ENCODE peak calls at places on chromosomes 16 and 17, in eight cellular contexts. T, C, E, Z, M, N, B and D are unnamed samples. For H3K4me1, the result is how much of the 10 kb centered on the place peaks cover.

GRCh38 chr17:39132192-39132600 is 19.2 kb downstream of the PLXDC1 start:
- DNase-seq in Z (peak), E (peak), C (peak), M (no peak), N (no peak), T (peak), B (no peak), D (peak)

GRCh38 chr17:64617125-64617780 is 44.9 kb downstream of the SMURF2 start:
- DNase-seq in B (no peak), N (no peak), Z (no peak), C (peak), E (no peak), M (no peak), T (no peak), D (no peak)

GRCh38 chr16:59950431-59950830 is 1216.3 kb upstream of the GOT2 start:
- DNase-seq in T (no peak), C (no peak), E (no peak), M (no peak), B (no peak), N (no peak), Z (no peak), D (no peak)

GRCh38 chr17:38685485-38685884 is 10.7 kb upstream of the EPOP start:
- DNase-seq in C (no peak), Z (no peak), M (peak), E (peak), N (no peak), T (no peak), B (no peak), D (no peak)

GRCh38 chr16:3825103-3825502 is 55.4 kb downstream of the CREBBP start:
- DNase-seq in B (no peak), E (no peak), C (peak), T (no peak), N (no peak), Z (no peak), M (no peak), D (no peak)

GRCh38 chr16:71259086-71259485 is 28.6 kb upstream of the HYDIN start:
- DNase-seq in E (no peak), Z (no peak), N (no peak), T (no peak), C (no peak), B (no peak), M (no peak), D (no peak)

GRCh38 chr16:73125860-73126259 is 77.9 kb upstream of the ZFHX3 start:
- DNase-seq in Z (no peak), M (no peak), B (no peak), N (no peak), T (no peak), E (peak), C (peak), D (no peak)

GRCh38 chr16:1580956-1581355 is 30.9 kb downstream of the IFT140 start:
- DNase-seq in N (no peak), Z (no peak), E (no peak), C (no peak), B (no peak), T (no peak), M (no peak), D (no peak)

GRCh38 chr16:4314532-4315184 is 1.2 kb upstream of the GLIS2 start:
- DNase-seq in E (no peak), Z (peak), B (no peak), T (peak), C (peak), M (no peak), N (no peak), D (peak)

DNA sequence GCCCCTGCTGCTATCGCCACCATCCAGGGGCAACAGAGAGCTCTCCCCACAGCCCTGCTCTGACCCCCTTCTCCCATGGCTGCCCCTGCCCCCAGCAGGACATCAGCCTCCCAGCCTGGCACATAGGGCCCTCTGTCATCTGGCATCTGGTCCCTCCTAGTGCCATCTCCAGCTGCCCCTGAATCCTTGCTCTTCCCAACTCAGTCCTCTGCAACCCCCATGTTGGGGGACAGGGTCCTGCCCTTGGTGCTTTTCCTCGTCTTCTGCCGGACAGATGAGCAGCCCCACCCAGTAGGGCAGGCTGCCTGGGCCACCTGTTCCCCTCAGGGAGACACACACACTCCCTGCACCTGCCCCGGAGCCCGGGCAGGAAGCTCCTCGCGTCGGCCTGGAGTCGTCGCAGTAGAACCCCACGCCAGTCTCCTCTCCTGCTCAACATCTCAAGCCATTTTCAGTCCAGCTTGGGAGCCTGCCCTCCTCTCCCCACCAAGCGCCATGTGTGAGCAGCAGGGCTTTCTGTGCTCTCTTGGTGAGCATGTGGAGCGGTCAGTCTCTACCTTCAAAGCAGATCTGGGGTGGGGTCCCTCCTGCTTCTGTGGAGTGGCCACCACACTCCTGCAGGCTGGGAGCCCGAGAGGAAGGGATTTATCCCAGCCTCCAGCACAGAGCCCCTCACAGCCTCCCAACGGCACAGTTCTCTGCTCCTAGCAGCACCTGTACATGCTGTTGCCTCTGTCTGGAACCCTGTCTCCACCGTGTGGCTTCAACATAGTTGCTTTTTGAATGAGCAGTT is 28.2 kb downstream of the TNFRSF13B start:
- DNase-seq in E (no peak), Z (no peak), M (peak), T (peak), N (no peak), C (no peak), B (no peak), D (no peak)
- TF ChIP-seq POLR2A in E (no peak), Z (no peak), M (no peak), T (no peak), N (no peak), C (no peak), B (no peak), D (no peak)

GRCh38 chr17:71724339-71724738 is 396.5 kb upstream of the SOX9 start:
- DNase-seq in E (no peak), C (no peak), T (no peak), B (no peak), N (no peak), Z (no peak), M (no peak), D (no peak)
- H3K4me1 ChIP-seq in E (under half), C (under half), T (under half), B (under half), N (under half), Z (under half), M (under half), D (under half)

DNA sequence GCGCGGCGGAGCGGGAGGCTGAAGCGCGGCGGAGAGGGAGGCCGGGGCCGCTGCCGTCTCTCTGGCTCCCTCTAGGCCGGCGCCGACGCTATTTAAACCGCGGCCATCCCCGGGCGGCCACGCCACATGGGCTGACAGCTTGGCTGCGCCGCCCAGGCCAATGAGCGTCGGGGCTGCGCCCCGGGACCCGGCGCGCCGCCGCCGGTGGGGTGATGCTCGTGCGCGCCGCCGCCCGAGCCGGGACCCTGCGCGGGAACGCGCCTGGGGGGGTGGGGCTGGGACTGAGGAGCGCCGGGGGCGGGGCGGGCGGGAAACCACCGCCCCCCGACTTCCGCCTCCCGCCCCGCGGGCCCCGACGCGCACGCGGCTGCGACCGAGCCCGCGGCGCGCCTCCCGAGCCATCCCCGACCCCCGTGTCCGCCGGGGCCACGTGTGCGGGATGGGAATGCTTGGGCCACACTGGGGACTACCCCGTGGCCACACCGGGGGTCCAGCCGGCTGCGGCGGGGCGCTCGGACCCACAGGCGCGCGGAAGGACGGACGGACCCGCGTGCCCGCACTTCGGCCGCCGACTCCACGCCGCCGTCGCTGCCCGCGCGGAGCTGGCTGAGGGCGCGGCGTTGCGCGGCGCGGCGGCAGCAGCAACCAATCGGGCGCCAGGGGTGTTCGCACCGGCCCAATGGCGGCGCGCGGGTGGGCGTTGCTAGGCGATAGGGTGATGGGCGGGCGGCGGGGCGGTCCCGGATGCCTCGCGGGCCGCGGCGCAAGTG is at the start of gene FASN:
- DNase-seq in C (peak), M (peak), T (peak), N (peak), E (peak), B (peak), Z (peak), D (peak)
- TF ChIP-seq POLR2A in C (peak), M (peak), T (peak), N (peak), E (peak), B (peak), Z (peak), D (peak)

GRCh38 chr16:57379579-57379978 is 7.3 kb downstream of the CX3CL1 start:
- DNase-seq in B (no peak), N (no peak), T (no peak), M (no peak), C (no peak), Z (peak), E (no peak), D (no peak)
- H3K4me1 ChIP-seq in B (under half), N (under half), T (under half), M (under half), C (under half), Z (half or more), E (under half), D (under half)

DNA sequence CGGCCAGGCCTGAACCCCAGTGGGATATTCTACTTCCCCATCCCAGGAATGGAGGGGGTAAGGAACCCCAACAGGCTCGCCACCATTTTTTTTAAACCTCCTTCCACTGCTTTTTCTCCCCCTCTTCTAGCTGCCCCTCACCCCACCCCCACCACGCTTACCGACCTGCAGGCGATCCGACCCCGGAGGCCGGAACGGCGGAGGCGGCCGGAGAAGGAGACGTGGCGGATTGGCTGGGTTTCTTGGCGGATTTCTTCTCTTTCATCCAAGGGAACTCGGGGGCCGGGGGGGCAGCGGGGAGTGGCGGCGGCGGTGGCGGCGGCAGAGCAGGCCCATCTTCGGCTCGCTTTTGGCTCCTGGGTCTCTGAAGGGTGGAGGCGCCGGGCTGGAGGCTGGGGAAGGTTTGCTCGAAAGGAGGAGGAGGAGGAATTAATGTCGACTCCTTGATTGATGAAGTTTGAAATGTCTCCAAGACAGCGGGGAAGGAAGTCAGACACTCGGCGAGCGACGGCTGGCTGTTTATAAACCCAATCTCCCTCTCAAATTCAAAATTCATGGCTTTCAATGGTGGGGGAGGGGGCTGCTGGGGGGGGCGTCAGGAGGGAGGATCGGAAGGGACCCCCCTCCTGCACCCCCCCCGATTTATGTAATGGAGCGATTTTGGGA is 420 bp downstream of the HOXB2 start:
- DNase-seq in T (peak), B (peak), Z (no peak), N (peak), E (peak), M (no peak), C (peak), D (peak)
- TF ChIP-seq POLR2A in T (no peak), B (no peak), Z (no peak), N (no peak), E (no peak), M (no peak), C (peak), D (no peak)

GRCh38 chr17:16999931-17000625 is 28.2 kb upstream of the TNFRSF13B start:
- DNase-seq in C (no peak), T (peak), M (no peak), B (no peak), Z (no peak), N (no peak), E (no peak), D (no peak)
- H3K4me1 ChIP-seq in C (under half), T (under half), M (under half), B (under half), Z (under half), N (under half), E (under half), D (under half)

GRCh38 chr16:49859139-49859947 is 3.4 kb upstream of the ZNF423 start:
- DNase-seq in M (no peak), E (peak), B (no peak), T (peak), C (no peak), Z (no peak), N (peak), D (peak)
- TF ChIP-seq POLR2A in M (no peak), E (peak), B (peak), T (no peak), C (no peak), Z (no peak), N (no peak), D (peak)

DNA sequence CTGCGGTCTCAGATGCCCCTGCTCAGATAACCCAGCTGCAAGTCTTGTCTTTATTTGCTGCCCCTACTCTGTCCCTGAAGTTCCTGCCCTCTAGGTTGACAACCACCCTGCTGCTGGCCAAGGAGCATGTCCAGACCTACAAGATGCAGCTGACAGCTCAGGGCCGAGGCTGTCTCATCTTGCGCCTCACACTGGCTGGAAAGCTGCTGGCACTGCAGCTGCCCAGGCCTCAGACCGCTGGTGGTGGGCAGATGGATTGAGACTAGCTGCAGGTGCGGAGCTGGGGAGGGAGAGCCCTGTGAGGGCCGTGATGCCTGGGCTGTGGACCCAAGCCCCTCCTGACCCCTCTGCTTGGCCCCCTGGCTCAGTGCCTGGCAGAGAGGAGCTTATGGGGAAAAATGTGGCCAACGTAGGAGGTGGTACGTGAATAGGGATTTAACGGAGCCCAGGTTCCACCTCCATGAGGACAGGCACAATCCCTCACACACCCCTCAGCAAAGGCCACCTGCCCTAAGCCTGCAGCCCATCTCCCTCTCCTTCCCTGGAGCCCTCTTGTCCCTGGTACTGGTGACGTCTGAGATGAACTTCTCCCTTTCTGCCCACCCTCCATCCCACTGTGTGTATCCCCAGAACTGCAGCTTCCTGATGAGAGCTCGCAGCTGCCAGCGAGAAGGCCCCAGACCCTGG is 8.3 kb upstream of the GALK1 start:
- DNase-seq in M (peak), E (no peak), Z (no peak), T (peak), B (no peak), C (no peak), N (peak), D (peak)
- H3K4me1 ChIP-seq in M (under half), E (under half), Z (under half), T (under half), B (under half), C (under half), N (under half), D (under half)

DNA sequence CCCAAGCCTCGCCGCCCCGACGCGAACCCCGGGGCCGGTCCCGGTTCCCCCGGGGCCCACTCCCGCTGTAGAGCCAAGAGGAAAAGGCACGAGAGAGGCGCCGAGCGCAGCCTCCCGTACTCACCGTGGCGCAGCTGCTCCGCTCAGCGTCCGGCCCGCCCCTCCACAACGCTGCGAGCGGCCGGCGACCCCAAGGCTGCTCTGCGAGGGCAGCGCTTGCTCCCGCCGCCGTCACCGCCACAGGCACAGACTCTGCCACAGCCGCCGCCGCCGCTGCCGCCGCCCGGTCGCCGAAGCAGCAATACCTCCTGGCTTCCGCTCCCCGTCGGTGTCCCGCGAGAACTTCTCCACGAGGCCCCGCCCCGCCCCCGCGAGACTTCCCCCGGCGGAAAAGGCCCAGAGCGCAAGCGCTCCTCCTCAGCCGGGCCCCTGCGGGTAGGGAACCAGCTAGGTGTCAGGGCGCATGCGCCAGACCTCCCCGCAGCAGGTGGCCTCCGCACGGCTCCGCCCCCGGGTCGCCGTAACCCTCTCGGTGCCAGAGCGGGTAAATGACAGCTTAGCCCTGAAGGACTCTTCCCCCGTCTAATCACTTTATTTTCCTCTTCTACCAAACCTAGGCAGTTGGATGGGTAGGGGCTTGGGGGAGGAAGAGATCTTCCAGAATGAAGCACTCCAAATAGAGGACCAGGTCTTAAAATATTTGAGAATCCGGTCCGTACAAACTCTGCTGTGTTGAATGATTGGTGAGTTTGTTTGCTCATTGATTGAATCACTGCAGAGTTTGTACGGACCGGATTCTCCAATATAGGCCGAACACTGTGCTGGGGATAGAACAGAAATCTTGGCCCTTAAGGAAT is at the start of gene GRB2:
- DNase-seq in E (peak), M (peak), C (peak), Z (peak), B (peak), T (peak), N (peak), D (peak)
- TF ChIP-seq POLR2A in E (peak), M (peak), C (peak), Z (peak), B (peak), T (peak), N (peak), D (peak)